ENCODE peak calls at places on chromosomes 6 and 20, in seven cellular contexts. M, Y, E, I, D, Q and F are unnamed samples.

GRCh38 chr6:35592178-35592577 is 79.5 kb upstream of the TULP1 start:
- DNase-seq in M (no peak), Y (no peak), E (no peak), I (no peak), D (no peak), Q (no peak), F (no peak)

GRCh38 chr20:56418385-56418861 is 6.4 kb downstream of the CASS4 start:
- DNase-seq in M (no peak), Y (no peak), E (no peak), I (no peak), D (no peak), Q (no peak), F (no peak)

GRCh38 chr20:38450412-38450975 is 15.4 kb upstream of the SNHG17 start:
- DNase-seq in M (no peak), Y (no peak), E (no peak), I (no peak), D (no peak), Q (peak), F (no peak)

GRCh38 chr20:18928626-18929025 is 115.0 kb downstream of the SCP2D1 start:
- DNase-seq in M (no peak), Y (no peak), E (no peak), I (no peak), D (no peak), Q (no peak), F (no peak)

GRCh38 chr20:34980543-34981213 is 25.0 kb downstream of the MYH7B start:
- DNase-seq in M (no peak), Y (no peak), E (no peak), I (no peak), D (no peak), Q (no peak), F (no peak)

GRCh38 chr6:41755895-41756294 is 8.7 kb upstream of the PGC start:
- DNase-seq in M (no peak), Y (no peak), E (no peak), I (no peak), D (no peak), Q (no peak), F (no peak)

GRCh38 chr6:2244261-2245102 is 923 bp downstream of the GMDS start:
- DNase-seq in M (no peak), Y (no peak), E (no peak), I (peak), D (no peak), Q (no peak), F (peak)

GRCh38 chr6:31639043-31639442 is 13.4 kb downstream of the BAG6 start:
- DNase-seq in M (no peak), Y (no peak), E (no peak), I (no peak), D (no peak), Q (no peak), F (no peak)

GRCh38 chr6:24720131-24720603 is 1.2 kb upstream of the C6orf62 start:
- DNase-seq in M (peak), Y (peak), E (peak), I (peak), D (peak), Q (peak), F (peak)